ENCODE peak calls at places on chromosome 1, in five cellular contexts. L, R, K, J and N are unnamed samples.
A peak's percentile ranks its signal among the peaks of the same experiment; 100 is the strongest.

GRCh38 chr1:43831866-43832654 is 101.5 kb upstream of the ARTN start:
- DNase-seq in L (no peak), R (peak; percentile 44), K (peak; percentile 42), J (no peak), N (no peak)

GRCh38 chr1:247390116-247390791 is 25.7 kb upstream of the NLRP3 start:
- DNase-seq in L (peak; percentile 79), R (peak; percentile 88), K (peak; percentile 91), J (peak; percentile 51), N (peak; percentile 14)

GRCh38 chr1:184912392-184912791 is 61.9 kb downstream of the NIBAN1 start:
- DNase-seq in L (no peak), R (no peak), K (no peak), J (no peak), N (no peak)

GRCh38 chr1:246306415-246307037 is 200.6 kb downstream of the SMYD3 start:
- DNase-seq in L (no peak), R (no peak), K (no peak), J (no peak), N (no peak)

GRCh38 chr1:14996133-14997050 is 157.2 kb upstream of the TMEM51 start:
- DNase-seq in L (no peak), R (peak; percentile 35), K (no peak), J (peak; percentile 86), N (no peak)

GRCh38 chr1:67897270-67897949 is 64.1 kb upstream of the GNG12 start:
- DNase-seq in L (no peak), R (no peak), K (no peak), J (no peak), N (no peak)

GRCh38 chr1:32291145-32291707 is 657 bp upstream of the HDAC1 start:
- DNase-seq in L (no peak), R (no peak), K (no peak), J (peak; percentile 57), N (no peak)

GRCh38 chr1:182091083-182091482 is 29.6 kb upstream of the ZNF648 start:
- DNase-seq in L (no peak), R (no peak), K (no peak), J (no peak), N (no peak)

GRCh38 chr1:100921110-100921706 is 25.3 kb downstream of the SLC30A7 start:
- DNase-seq in L (no peak), R (peak; percentile 30), K (no peak), J (peak; percentile 55), N (peak; percentile 62)

GRCh38 chr1:172394167-172394751 is 26.2 kb upstream of the C1orf105 start:
- DNase-seq in L (peak; percentile 62), R (peak; percentile 60), K (peak; percentile 88), J (no peak), N (no peak)

GRCh38 chr1:202689082-202689481 is 21.2 kb downstream of the SYT2 start:
- DNase-seq in L (no peak), R (no peak), K (no peak), J (no peak), N (no peak)

GRCh38 chr1:17194133-17194475 is 10.8 kb upstream of the PADI1 start:
- DNase-seq in L (no peak), R (no peak), K (no peak), J (no peak), N (no peak)

GRCh38 chr1:157135070-157135469 is 3.1 kb downstream of the ETV3 start:
- DNase-seq in L (no peak), R (no peak), K (no peak), J (no peak), N (no peak)

GRCh38 chr1:151012684-151013471 is 4.6 kb downstream of the PRUNE1 start:
- DNase-seq in L (no peak), R (no peak), K (no peak), J (no peak), N (no peak)